ENCODE peak calls at places on chromosomes 5 and 9, in six cellular contexts. J is A549, K is Peyer's patch, B is right cardiac atrium, L is thoracic aorta, S is neural progenitor cell. T is an unnamed sample. For H3K4me1, the result is how much of the 10 kb centered on the place peaks cover.

GRCh38 chr9:123640792-123641222 is 284.8 kb downstream of the CRB2 start:
- DNase-seq in J (no peak), B (no peak), K (no peak), S (no peak), L (no peak), T (peak)

GRCh38 chr5:155250601-155251000 is 237.0 kb downstream of the KIF4B start:
- DNase-seq in L (no peak), S (peak), J (no peak), B (no peak), K (no peak), T (no peak)

GRCh38 chr5:155416765-155417164 is 403.2 kb downstream of the KIF4B start:
- DNase-seq in L (no peak), J (no peak), S (no peak), B (no peak), K (no peak), T (no peak)

GRCh38 chr5:150632305-150633160 is 7.9 kb upstream of the SYNPO start:
- DNase-seq in B (no peak), K (no peak), S (no peak), L (no peak), J (no peak), T (no peak)

GRCh38 chr5:157130933-157131332 is 11.7 kb downstream of the MED7 start:
- DNase-seq in K (no peak), L (no peak), J (peak), B (no peak), S (no peak), T (no peak)

GRCh38 chr5:13510616-13511015 is 433.9 kb downstream of the DNAH5 start:
- DNase-seq in K (no peak), L (no peak), J (no peak), S (no peak), B (no peak), T (no peak)

GRCh38 chr5:143931986-143932385 is 120.0 kb downstream of the HMHB1 start:
- DNase-seq in K (no peak), J (no peak), S (no peak), B (no peak), L (no peak), T (no peak)

GRCh38 chr5:158421329-158421728 is 562.4 kb upstream of the CLINT1 start:
- DNase-seq in L (no peak), B (no peak), K (no peak), S (no peak), J (no peak), T (no peak)

GRCh38 chr5:122408592-122409219 is 96.7 kb downstream of the SNCAIP start:
- DNase-seq in K (no peak), S (no peak), J (no peak), L (no peak), B (no peak), T (no peak)

DNA sequence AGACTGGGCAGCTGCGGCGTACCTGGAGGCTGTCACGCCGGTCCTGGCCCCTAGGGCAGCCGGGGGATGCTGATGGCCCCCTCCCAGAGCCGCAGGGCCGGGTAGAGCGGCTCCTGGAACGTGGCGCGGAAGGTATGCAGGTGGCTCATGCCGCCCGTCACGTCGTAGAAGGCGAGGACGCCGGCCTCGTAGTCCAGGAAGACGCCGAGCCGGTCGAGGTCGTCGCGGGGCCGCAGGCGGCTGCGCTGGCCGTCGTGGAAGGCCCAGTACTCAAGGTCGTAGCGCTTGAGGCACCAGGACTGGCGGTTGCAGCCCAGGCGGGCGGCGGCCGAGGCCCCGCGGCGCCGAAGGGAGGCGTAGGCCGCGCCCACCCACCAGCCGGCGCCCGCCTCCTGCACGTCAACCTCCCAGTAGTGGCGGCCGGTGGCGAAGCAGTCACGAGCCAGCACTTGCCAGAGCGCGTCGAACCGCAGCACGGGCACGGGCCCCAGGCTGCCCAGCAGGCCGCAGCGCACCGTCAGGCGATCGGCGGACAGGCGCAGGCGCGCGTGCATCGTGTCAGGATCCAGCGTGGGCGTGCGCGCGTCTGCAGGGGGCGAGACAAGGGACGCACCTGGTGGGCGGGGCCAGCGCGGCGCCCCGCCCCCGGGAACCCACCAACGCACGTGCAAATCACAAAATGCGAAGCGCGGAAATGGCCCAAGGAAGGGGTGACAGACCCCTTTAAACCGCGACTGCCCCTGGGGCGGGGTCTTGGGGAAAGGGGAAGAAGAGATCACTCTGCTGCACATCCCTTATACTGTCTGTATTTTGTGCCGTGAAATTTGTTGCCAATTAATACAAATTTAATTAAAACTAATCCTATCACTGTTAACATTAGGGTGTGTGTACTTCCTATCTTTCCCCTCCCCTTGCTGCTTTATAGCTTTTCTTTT is 31.2 kb downstream of the NANS start:
- DNase-seq in B (peak), L (no peak), S (peak), K (no peak), J (no peak), T (no peak)
- H3K4me3 ChIP-seq in B (peak), L (peak), S (no peak), K (no peak), J (no peak), T (no peak)

GRCh38 chr9:114388764-114389375 is 1.1 kb upstream of the AKNA start:
- DNase-seq in S (no peak), J (no peak), L (no peak), K (no peak), B (no peak), T (no peak)
- H3K4me1 ChIP-seq in S (under half), J (under half), L (under half), K (under half), B (under half), T (under half)

GRCh38 chr5:180467028-180467427 is 27.2 kb upstream of the CNOT6 start:
- DNase-seq in L (no peak), J (peak), B (peak), K (peak), S (no peak), T (peak)
- H3K4me3 ChIP-seq in L (no peak), J (peak), B (no peak), K (no peak), S (no peak), T (no peak)

GRCh38 chr5:132417889-132418432 is 48.5 kb downstream of the SLC22A5 start:
- DNase-seq in S (no peak), L (no peak), B (no peak), J (no peak), K (no peak), T (no peak)
- H3K4me1 ChIP-seq in S (under half), L (half or more), B (under half), J (under half), K (under half), T (under half)

GRCh38 chr9:129550199-129550839 is 70.6 kb downstream of the C9orf50 start:
- DNase-seq in L (no peak), B (peak), J (peak), K (peak), S (peak), T (peak)
- H3K4me3 ChIP-seq in L (peak), B (peak), J (peak), K (peak), S (peak), T (no peak)

DNA sequence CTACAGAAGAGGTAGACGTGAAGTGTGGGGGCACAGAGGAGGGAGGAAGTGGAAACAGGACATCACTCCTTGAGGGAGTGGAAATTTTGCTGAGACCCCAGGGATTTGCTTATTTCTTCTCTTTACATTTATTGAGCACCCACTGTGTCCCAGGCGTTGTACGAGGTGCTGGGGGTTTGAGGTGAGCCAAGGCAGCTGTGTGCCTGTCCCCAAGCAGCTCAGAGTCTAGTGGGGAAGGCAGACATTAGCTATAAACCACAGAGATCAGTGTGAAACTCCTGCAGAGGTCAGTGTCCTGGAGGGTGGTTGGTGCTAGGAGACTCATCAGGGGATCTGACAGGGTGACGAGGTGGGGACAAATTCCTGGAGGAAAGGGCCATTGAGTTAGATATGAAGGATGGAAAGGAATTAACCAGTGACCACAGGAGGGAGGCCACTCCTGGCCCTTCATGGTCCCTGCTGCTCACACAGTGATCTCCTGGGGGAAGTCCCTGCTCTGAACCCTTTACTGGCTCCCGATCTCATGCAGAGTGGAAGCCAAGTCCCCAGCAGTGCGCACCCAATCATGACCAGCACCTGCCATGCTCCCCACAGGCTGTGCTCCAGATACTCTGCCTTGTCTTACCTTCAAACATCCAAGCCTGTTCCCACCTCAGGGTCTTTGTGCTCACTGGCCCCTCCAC is 3.4 kb upstream of the CXCL14 start:
- DNase-seq in B (no peak), J (no peak), K (no peak), S (no peak), L (no peak), T (no peak)
- H3K4me1 ChIP-seq in B (under half), J (under half), K (under half), S (under half), L (under half), T (under half)

GRCh38 chr5:80706835-80707447 is 52.2 kb upstream of the DHFR start:
- DNase-seq in B (no peak), L (no peak), J (no peak), K (no peak), S (no peak), T (no peak)
- H3K4me3 ChIP-seq in B (no peak), L (no peak), J (no peak), K (no peak), S (no peak), T (no peak)

GRCh38 chr9:131279196-131279926 is 3.1 kb upstream of the FAM78A start:
- DNase-seq in B (no peak), K (peak), J (no peak), L (no peak), S (no peak), T (no peak)

GRCh38 chr9:131278421-131279111 is 2.3 kb upstream of the FAM78A start:
- DNase-seq in B (no peak), J (no peak), S (no peak), L (no peak), K (no peak), T (peak)

GRCh38 chr9:131276107-131276888 is at the start of gene FAM78A:
- DNase-seq in K (peak), J (no peak), B (peak), S (peak), L (no peak), T (peak)

GRCh38 chr9:131276891-131277672 is 772 bp upstream of the FAM78A start:
- DNase-seq in K (peak), L (no peak), J (no peak), B (no peak), S (peak), T (no peak)

GRCh38 chr9:131277673-131278420 is 1.5 kb upstream of the FAM78A start:
- DNase-seq in L (peak), K (peak), J (peak), B (peak), S (peak), T (peak)
- H3K4me1 ChIP-seq in L (under half), K (under half), J (under half), B (under half), S (under half), T (under half)

GRCh38 chr9:5848372-5848882 is 15.5 kb upstream of the ERMP1 start:
- DNase-seq in K (no peak), J (no peak), L (no peak), S (no peak), B (no peak), T (no peak)
- H3K4me3 ChIP-seq in K (no peak), J (no peak), L (no peak), S (no peak), B (no peak), T (no peak)